ENCODE peak calls at places on chromosomes 13 and 19, in four cellular contexts. One of them, this sample, is unnamed.

GRCh38 chr19:7125221-7125620 is 55.7 kb downstream of the ZNF557 start:
- DNase-seq in mucosa of descending colon: no peak
- DNase-seq in activated T-helper 1 cell treated with Interleukin-2 at 50 U/mL for 16 hours: no peak
- DNase-seq in T-helper 2 cell: no peak
- DNase-seq in this sample: no peak

GRCh38 chr19:17944301-17944700 is 11.5 kb downstream of the CCDC124 start:
- DNase-seq in mucosa of descending colon: no peak
- DNase-seq in activated T-helper 1 cell treated with Interleukin-2 at 50 U/mL for 16 hours: no peak
- DNase-seq in T-helper 2 cell: no peak
- DNase-seq in this sample: no peak

GRCh38 chr13:75359266-75359665 is 122.7 kb downstream of the TBC1D4 start:
- DNase-seq in mucosa of descending colon: no peak
- DNase-seq in activated T-helper 1 cell treated with Interleukin-2 at 50 U/mL for 16 hours: no peak
- DNase-seq in T-helper 2 cell: no peak
- DNase-seq in this sample: no peak

GRCh38 chr13:110531671-110532083 is 29.8 kb downstream of the RAB20 start:
- DNase-seq in mucosa of descending colon: no peak
- DNase-seq in activated T-helper 1 cell treated with Interleukin-2 at 50 U/mL for 16 hours: no peak
- DNase-seq in T-helper 2 cell: no peak
- DNase-seq in this sample: no peak

GRCh38 chr13:107807306-107808073 is 407.8 kb downstream of the LIG4 start:
- DNase-seq in mucosa of descending colon: no peak
- DNase-seq in activated T-helper 1 cell treated with Interleukin-2 at 50 U/mL for 16 hours: no peak
- DNase-seq in T-helper 2 cell: no peak
- DNase-seq in this sample: no peak

GRCh38 chr13:77751513-77752456 is 54.3 kb downstream of the SLAIN1 start:
- DNase-seq in mucosa of descending colon: no peak
- DNase-seq in activated T-helper 1 cell treated with Interleukin-2 at 50 U/mL for 16 hours: peak; percentile 4
- DNase-seq in T-helper 2 cell: no peak
- DNase-seq in this sample: no peak

GRCh38 chr19:55146648-55147218 is 2.3 kb downstream of the TNNT1 start:
- DNase-seq in mucosa of descending colon: no peak
- DNase-seq in activated T-helper 1 cell treated with Interleukin-2 at 50 U/mL for 16 hours: no peak
- DNase-seq in T-helper 2 cell: no peak
- DNase-seq in this sample: no peak

GRCh38 chr19:6270822-6271221 is 9.0 kb downstream of the MLLT1 start:
- DNase-seq in mucosa of descending colon: no peak
- DNase-seq in activated T-helper 1 cell treated with Interleukin-2 at 50 U/mL for 16 hours: no peak
- DNase-seq in T-helper 2 cell: no peak
- DNase-seq in this sample: no peak

GRCh38 chr19:34231439-34231838 is 22.9 kb upstream of the GARRE1 start:
- DNase-seq in mucosa of descending colon: no peak
- DNase-seq in activated T-helper 1 cell treated with Interleukin-2 at 50 U/mL for 16 hours: no peak
- DNase-seq in T-helper 2 cell: no peak
- DNase-seq in this sample: no peak

GRCh38 chr13:109899748-109900147 is 113.4 kb upstream of the IRS2 start:
- DNase-seq in mucosa of descending colon: no peak
- DNase-seq in activated T-helper 1 cell treated with Interleukin-2 at 50 U/mL for 16 hours: no peak
- DNase-seq in T-helper 2 cell: no peak
- DNase-seq in this sample: no peak

GRCh38 chr13:106911602-106912001 is 343.7 kb upstream of the ARGLU1 start:
- DNase-seq in mucosa of descending colon: no peak
- DNase-seq in activated T-helper 1 cell treated with Interleukin-2 at 50 U/mL for 16 hours: no peak
- DNase-seq in T-helper 2 cell: no peak
- DNase-seq in this sample: no peak

GRCh38 chr19:52142001-52142595 is 2.4 kb upstream of the ZNF616 start:
- DNase-seq in mucosa of descending colon: no peak
- DNase-seq in activated T-helper 1 cell treated with Interleukin-2 at 50 U/mL for 16 hours: no peak
- DNase-seq in T-helper 2 cell: no peak
- DNase-seq in this sample: no peak

GRCh38 chr19:3604227-3604986 is 2.3 kb downstream of the TBXA2R start:
- DNase-seq in mucosa of descending colon: no peak
- DNase-seq in activated T-helper 1 cell treated with Interleukin-2 at 50 U/mL for 16 hours: no peak
- DNase-seq in T-helper 2 cell: no peak
- DNase-seq in this sample: no peak

GRCh38 chr19:27718262-27718661 is 1494.7 kb downstream of the UQCRFS1 start:
- DNase-seq in mucosa of descending colon: no peak
- DNase-seq in activated T-helper 1 cell treated with Interleukin-2 at 50 U/mL for 16 hours: no peak
- DNase-seq in T-helper 2 cell: no peak
- DNase-seq in this sample: no peak

GRCh38 chr13:22047082-22047784 is 376.4 kb downstream of the FGF9 start:
- DNase-seq in mucosa of descending colon: no peak
- DNase-seq in activated T-helper 1 cell treated with Interleukin-2 at 50 U/mL for 16 hours: no peak
- DNase-seq in T-helper 2 cell: no peak
- DNase-seq in this sample: no peak

GRCh38 chr19:18789883-18790565 is 1.1 kb downstream of the COMP start:
- DNase-seq in mucosa of descending colon: no peak
- DNase-seq in activated T-helper 1 cell treated with Interleukin-2 at 50 U/mL for 16 hours: no peak
- DNase-seq in T-helper 2 cell: no peak
- DNase-seq in this sample: no peak

GRCh38 chr19:48419158-48419920 is 25.9 kb downstream of the GRIN2D start:
- DNase-seq in mucosa of descending colon: peak; percentile 60
- DNase-seq in activated T-helper 1 cell treated with Interleukin-2 at 50 U/mL for 16 hours: peak; percentile 52
- DNase-seq in T-helper 2 cell: no peak
- DNase-seq in this sample: no peak

GRCh38 chr13:21580736-21581135 is 23.2 kb downstream of the MICU2 start:
- DNase-seq in mucosa of descending colon: no peak
- DNase-seq in activated T-helper 1 cell treated with Interleukin-2 at 50 U/mL for 16 hours: no peak
- DNase-seq in T-helper 2 cell: no peak
- DNase-seq in this sample: no peak

GRCh38 chr13:113565526-113566226 is 18.9 kb upstream of the TFDP1 start:
- DNase-seq in mucosa of descending colon: no peak
- DNase-seq in activated T-helper 1 cell treated with Interleukin-2 at 50 U/mL for 16 hours: no peak
- DNase-seq in T-helper 2 cell: no peak
- DNase-seq in this sample: no peak

GRCh38 chr19:57068326-57068725 is 51.5 kb upstream of the USP29 start:
- DNase-seq in mucosa of descending colon: no peak
- DNase-seq in activated T-helper 1 cell treated with Interleukin-2 at 50 U/mL for 16 hours: no peak
- DNase-seq in T-helper 2 cell: no peak
- DNase-seq in this sample: no peak

GRCh38 chr13:36986462-36987240 is 12.5 kb downstream of the ALG5 start:
- DNase-seq in mucosa of descending colon: no peak
- DNase-seq in activated T-helper 1 cell treated with Interleukin-2 at 50 U/mL for 16 hours: no peak
- DNase-seq in T-helper 2 cell: no peak
- DNase-seq in this sample: no peak

GRCh38 chr19:46355234-46355990 is 8.5 kb downstream of the PPP5C start:
- DNase-seq in mucosa of descending colon: no peak
- DNase-seq in activated T-helper 1 cell treated with Interleukin-2 at 50 U/mL for 16 hours: no peak
- DNase-seq in T-helper 2 cell: no peak
- DNase-seq in this sample: peak; percentile 92

GRCh38 chr19:47427241-47428176 is 8.2 kb upstream of the MEIS3 start:
- DNase-seq in mucosa of descending colon: peak; percentile 68
- DNase-seq in activated T-helper 1 cell treated with Interleukin-2 at 50 U/mL for 16 hours: peak; percentile 38
- DNase-seq in T-helper 2 cell: no peak
- DNase-seq in this sample: peak; percentile 55

GRCh38 chr19:44796701-44797115 is 12.2 kb upstream of the BCAM start:
- DNase-seq in mucosa of descending colon: no peak
- DNase-seq in activated T-helper 1 cell treated with Interleukin-2 at 50 U/mL for 16 hours: no peak
- DNase-seq in T-helper 2 cell: no peak
- DNase-seq in this sample: peak; percentile 87

GRCh38 chr13:66033924-66034323 is 1196.2 kb downstream of the PCDH9 start:
- DNase-seq in mucosa of descending colon: no peak
- DNase-seq in activated T-helper 1 cell treated with Interleukin-2 at 50 U/mL for 16 hours: no peak
- DNase-seq in T-helper 2 cell: no peak
- DNase-seq in this sample: no peak

GRCh38 chr19:18551631-18552030 is 6.0 kb upstream of the KXD1 start:
- DNase-seq in mucosa of descending colon: no peak
- DNase-seq in activated T-helper 1 cell treated with Interleukin-2 at 50 U/mL for 16 hours: no peak
- DNase-seq in T-helper 2 cell: no peak
- DNase-seq in this sample: no peak

GRCh38 chr19:29503140-29503758 is 22.5 kb upstream of the VSTM2B start:
- DNase-seq in mucosa of descending colon: no peak
- DNase-seq in activated T-helper 1 cell treated with Interleukin-2 at 50 U/mL for 16 hours: no peak
- DNase-seq in T-helper 2 cell: no peak
- DNase-seq in this sample: no peak

This sample was measured in right lobe of liver.